ENCODE peak calls at places on chromosome 4, in four cellular contexts. One of them, this sample, is unnamed.

GRCh38 chr4:156962069-156962377 is 9.6 kb downstream of the PDGFC start:
- DNase-seq in CD8-positive, alpha-beta T cell: no peak
- DNase-seq in left lung: no peak
- DNase-seq in fibroblast of pulmonary artery: no peak
- DNase-seq in this sample: no peak

GRCh38 chr4:25351777-25352421 is 25.2 kb upstream of the ANAPC4 start:
- DNase-seq in CD8-positive, alpha-beta T cell: no peak
- DNase-seq in left lung: no peak
- DNase-seq in fibroblast of pulmonary artery: peak
- DNase-seq in this sample: peak

GRCh38 chr4:76703676-76704075 is 194.3 kb downstream of the SOWAHB start:
- DNase-seq in CD8-positive, alpha-beta T cell: no peak
- DNase-seq in left lung: no peak
- DNase-seq in fibroblast of pulmonary artery: peak
- DNase-seq in this sample: peak

GRCh38 chr4:97892596-97893266 is 250.5 kb downstream of the STPG2 start:
- DNase-seq in CD8-positive, alpha-beta T cell: no peak
- DNase-seq in left lung: no peak
- DNase-seq in fibroblast of pulmonary artery: no peak
- DNase-seq in this sample: no peak

GRCh38 chr4:19005211-19005610 is 983.7 kb upstream of the LCORL start:
- DNase-seq in CD8-positive, alpha-beta T cell: no peak
- DNase-seq in left lung: no peak
- DNase-seq in fibroblast of pulmonary artery: peak
- DNase-seq in this sample: no peak

GRCh38 chr4:143358419-143358818 is 21.7 kb downstream of the GAB1 start:
- DNase-seq in CD8-positive, alpha-beta T cell: no peak
- DNase-seq in left lung: no peak
- DNase-seq in fibroblast of pulmonary artery: no peak
- DNase-seq in this sample: no peak

GRCh38 chr4:1604706-1605205 is 79.4 kb downstream of the FAM53A start:
- DNase-seq in CD8-positive, alpha-beta T cell: peak
- DNase-seq in left lung: no peak
- DNase-seq in fibroblast of pulmonary artery: no peak
- DNase-seq in this sample: no peak

GRCh38 chr4:126386512-126386911 is 1071.8 kb downstream of the FAT4 start:
- DNase-seq in CD8-positive, alpha-beta T cell: no peak
- DNase-seq in left lung: no peak
- DNase-seq in fibroblast of pulmonary artery: no peak
- DNase-seq in this sample: no peak

GRCh38 chr4:98275129-98275528 is 13.9 kb downstream of the RAP1GDS1 start:
- DNase-seq in CD8-positive, alpha-beta T cell: no peak
- DNase-seq in left lung: no peak
- DNase-seq in fibroblast of pulmonary artery: no peak
- DNase-seq in this sample: no peak

GRCh38 chr4:182354106-182354505 is 110.9 kb downstream of the TENM3 start:
- DNase-seq in CD8-positive, alpha-beta T cell: no peak
- DNase-seq in left lung: no peak
- DNase-seq in fibroblast of pulmonary artery: no peak
- DNase-seq in this sample: no peak

GRCh38 chr4:16225139-16225538 is 1.1 kb downstream of the TAPT1 start:
- DNase-seq in CD8-positive, alpha-beta T cell: no peak
- DNase-seq in left lung: no peak
- DNase-seq in fibroblast of pulmonary artery: peak
- DNase-seq in this sample: peak

GRCh38 chr4:69782651-69783310 is 22.4 kb upstream of the SULT1B1 start:
- DNase-seq in CD8-positive, alpha-beta T cell: no peak
- DNase-seq in left lung: no peak
- DNase-seq in fibroblast of pulmonary artery: no peak
- DNase-seq in this sample: no peak

GRCh38 chr4:125676156-125676555 is 361.4 kb downstream of the FAT4 start:
- DNase-seq in CD8-positive, alpha-beta T cell: no peak
- DNase-seq in left lung: no peak
- DNase-seq in fibroblast of pulmonary artery: no peak
- DNase-seq in this sample: no peak

GRCh38 chr4:77776182-77777134 is 42.7 kb downstream of the CNOT6L start:
- DNase-seq in CD8-positive, alpha-beta T cell: no peak
- DNase-seq in left lung: no peak
- DNase-seq in fibroblast of pulmonary artery: peak
- DNase-seq in this sample: no peak

GRCh38 chr4:25792200-25792791 is 70.5 kb downstream of the SEL1L3 start:
- DNase-seq in CD8-positive, alpha-beta T cell: no peak
- DNase-seq in left lung: no peak
- DNase-seq in fibroblast of pulmonary artery: peak
- DNase-seq in this sample: no peak

GRCh38 chr4:142285222-142285583 is 560.9 kb downstream of the INPP4B start:
- DNase-seq in CD8-positive, alpha-beta T cell: no peak
- DNase-seq in left lung: no peak
- DNase-seq in fibroblast of pulmonary artery: no peak
- DNase-seq in this sample: no peak

GRCh38 chr4:8221476-8221875 is 22.4 kb downstream of the SH3TC1 start:
- DNase-seq in CD8-positive, alpha-beta T cell: no peak
- DNase-seq in left lung: no peak
- DNase-seq in fibroblast of pulmonary artery: peak
- DNase-seq in this sample: peak

GRCh38 chr4:168484626-168485025 is 4.3 kb upstream of the DDX60L start:
- DNase-seq in CD8-positive, alpha-beta T cell: no peak
- DNase-seq in left lung: no peak
- DNase-seq in fibroblast of pulmonary artery: peak
- DNase-seq in this sample: peak

GRCh38 chr4:1008840-1009646 is 2.4 kb upstream of the FGFRL1 start:
- DNase-seq in CD8-positive, alpha-beta T cell: no peak
- DNase-seq in left lung: peak
- DNase-seq in fibroblast of pulmonary artery: no peak
- DNase-seq in this sample: no peak

GRCh38 chr4:110033994-110034393 is 121.3 kb downstream of the EGF start:
- DNase-seq in CD8-positive, alpha-beta T cell: no peak
- DNase-seq in left lung: peak
- DNase-seq in fibroblast of pulmonary artery: no peak
- DNase-seq in this sample: no peak

GRCh38 chr4:23851455-23851854 is 38.4 kb downstream of the PPARGC1A start:
- DNase-seq in CD8-positive, alpha-beta T cell: no peak
- DNase-seq in left lung: no peak
- DNase-seq in fibroblast of pulmonary artery: no peak
- DNase-seq in this sample: no peak

GRCh38 chr4:55087930-55088293 is 37.5 kb downstream of the KDR start:
- DNase-seq in CD8-positive, alpha-beta T cell: no peak
- DNase-seq in left lung: no peak
- DNase-seq in fibroblast of pulmonary artery: no peak
- DNase-seq in this sample: no peak

GRCh38 chr4:107654694-107655093 is 65.3 kb downstream of the PAPSS1 start:
- DNase-seq in CD8-positive, alpha-beta T cell: no peak
- DNase-seq in left lung: no peak
- DNase-seq in fibroblast of pulmonary artery: peak
- DNase-seq in this sample: no peak

GRCh38 chr4:181897935-181898334 is 345.3 kb upstream of the TENM3 start:
- DNase-seq in CD8-positive, alpha-beta T cell: no peak
- DNase-seq in left lung: no peak
- DNase-seq in fibroblast of pulmonary artery: peak
- DNase-seq in this sample: peak

GRCh38 chr4:2785613-2786012 is 7.3 kb upstream of the SH3BP2 start:
- DNase-seq in CD8-positive, alpha-beta T cell: no peak
- DNase-seq in left lung: no peak
- DNase-seq in fibroblast of pulmonary artery: no peak
- DNase-seq in this sample: no peak

GRCh38 chr4:40736910-40737309 is 12.8 kb upstream of the NSUN7 start:
- DNase-seq in CD8-positive, alpha-beta T cell: no peak
- DNase-seq in left lung: no peak
- DNase-seq in fibroblast of pulmonary artery: peak
- DNase-seq in this sample: peak

GRCh38 chr4:42653606-42654560 is 3.0 kb downstream of the ATP8A1 start:
- DNase-seq in CD8-positive, alpha-beta T cell: no peak
- DNase-seq in left lung: no peak
- DNase-seq in fibroblast of pulmonary artery: no peak
- DNase-seq in this sample: no peak

GRCh38 chr4:120156115-120156718 is 89.6 kb upstream of the MAD2L1 start:
- DNase-seq in CD8-positive, alpha-beta T cell: no peak
- DNase-seq in left lung: no peak
- DNase-seq in fibroblast of pulmonary artery: peak
- DNase-seq in this sample: peak

GRCh38 chr4:128907966-128908365 is 98.5 kb downstream of the JADE1 start:
- DNase-seq in CD8-positive, alpha-beta T cell: no peak
- DNase-seq in left lung: no peak
- DNase-seq in fibroblast of pulmonary artery: no peak
- DNase-seq in this sample: no peak

GRCh38 chr4:76147454-76148141 is 599 bp downstream of the NUP54 start:
- DNase-seq in CD8-positive, alpha-beta T cell: no peak
- DNase-seq in left lung: peak
- DNase-seq in fibroblast of pulmonary artery: peak
- DNase-seq in this sample: peak

GRCh38 chr4:56979674-56980073 is 978 bp downstream of the POLR2B start:
- DNase-seq in CD8-positive, alpha-beta T cell: no peak
- DNase-seq in left lung: no peak
- DNase-seq in fibroblast of pulmonary artery: peak
- DNase-seq in this sample: peak

GRCh38 chr4:146211440-146211839 is 2.9 kb upstream of the REELD1 start:
- DNase-seq in CD8-positive, alpha-beta T cell: no peak
- DNase-seq in left lung: no peak
- DNase-seq in fibroblast of pulmonary artery: no peak
- DNase-seq in this sample: no peak

GRCh38 chr4:38768968-38769394 is 13.8 kb downstream of the TLR10 start:
- DNase-seq in CD8-positive, alpha-beta T cell: no peak
- DNase-seq in left lung: no peak
- DNase-seq in fibroblast of pulmonary artery: peak
- DNase-seq in this sample: peak
- H3K4me3 ChIP-seq in CD8-positive, alpha-beta T cell: no peak
- H3K4me3 ChIP-seq in left lung: no peak
- H3K4me3 ChIP-seq in fibroblast of pulmonary artery: no peak
- H3K4me3 ChIP-seq in this sample: no peak

GRCh38 chr4:147734496-147734895 is 2.6 kb downstream of the ARHGAP10 start:
- DNase-seq in CD8-positive, alpha-beta T cell: no peak
- DNase-seq in left lung: no peak
- DNase-seq in fibroblast of pulmonary artery: no peak
- DNase-seq in this sample: no peak

GRCh38 chr4:147733614-147734344 is 1.9 kb downstream of the ARHGAP10 start:
- DNase-seq in CD8-positive, alpha-beta T cell: no peak
- DNase-seq in left lung: no peak
- DNase-seq in fibroblast of pulmonary artery: peak
- DNase-seq in this sample: peak

GRCh38 chr4:147730333-147730732 is 1.6 kb upstream of the ARHGAP10 start:
- DNase-seq in CD8-positive, alpha-beta T cell: no peak
- DNase-seq in left lung: no peak
- DNase-seq in fibroblast of pulmonary artery: no peak
- DNase-seq in this sample: no peak

GRCh38 chr4:147731611-147732515 is at the start of gene ARHGAP10:
- DNase-seq in CD8-positive, alpha-beta T cell: peak
- DNase-seq in left lung: peak
- DNase-seq in fibroblast of pulmonary artery: peak
- DNase-seq in this sample: peak

DNA sequence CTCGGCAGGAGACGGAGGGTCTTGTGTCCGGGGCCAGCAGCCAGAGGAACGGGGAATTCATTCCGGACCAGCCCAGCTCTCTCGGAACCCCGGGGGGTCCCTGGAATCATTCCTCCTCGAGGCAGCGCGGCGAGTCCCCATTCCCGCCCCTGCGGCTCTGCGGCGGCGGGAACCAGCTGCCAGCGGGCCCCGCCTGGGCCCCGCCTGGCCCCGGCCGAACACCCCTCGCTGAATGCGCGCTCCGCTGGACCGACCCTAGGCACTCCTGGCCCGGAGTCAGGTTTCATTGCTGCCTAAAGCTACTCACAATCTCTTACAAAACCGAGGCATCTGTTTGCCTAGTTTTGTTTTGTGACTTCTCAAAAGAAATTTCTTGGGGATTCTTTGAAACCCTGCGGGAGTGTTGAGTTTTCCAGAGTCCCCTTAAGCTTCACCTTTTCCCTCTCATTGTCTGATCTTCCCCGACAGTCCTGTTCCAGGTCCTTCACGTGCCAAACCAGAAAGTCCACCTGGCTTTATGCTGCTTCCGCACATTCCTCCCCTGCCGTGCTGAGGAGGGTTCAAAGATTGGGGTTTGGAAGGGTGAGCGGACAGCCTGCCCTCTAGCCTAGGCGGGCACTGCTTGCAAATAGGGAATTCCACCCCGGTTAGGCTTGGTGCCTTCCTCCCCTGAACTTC is 767 bp downstream of the ARHGAP10 start:
- DNase-seq in CD8-positive, alpha-beta T cell: no peak
- DNase-seq in left lung: peak
- DNase-seq in fibroblast of pulmonary artery: no peak
- DNase-seq in this sample: peak
- TF ChIP-seq CTCF in CD8-positive, alpha-beta T cell: no peak
- TF ChIP-seq CTCF in left lung: no peak
- TF ChIP-seq CTCF in fibroblast of pulmonary artery: no peak
- TF ChIP-seq CTCF in this sample: no peak

DNA sequence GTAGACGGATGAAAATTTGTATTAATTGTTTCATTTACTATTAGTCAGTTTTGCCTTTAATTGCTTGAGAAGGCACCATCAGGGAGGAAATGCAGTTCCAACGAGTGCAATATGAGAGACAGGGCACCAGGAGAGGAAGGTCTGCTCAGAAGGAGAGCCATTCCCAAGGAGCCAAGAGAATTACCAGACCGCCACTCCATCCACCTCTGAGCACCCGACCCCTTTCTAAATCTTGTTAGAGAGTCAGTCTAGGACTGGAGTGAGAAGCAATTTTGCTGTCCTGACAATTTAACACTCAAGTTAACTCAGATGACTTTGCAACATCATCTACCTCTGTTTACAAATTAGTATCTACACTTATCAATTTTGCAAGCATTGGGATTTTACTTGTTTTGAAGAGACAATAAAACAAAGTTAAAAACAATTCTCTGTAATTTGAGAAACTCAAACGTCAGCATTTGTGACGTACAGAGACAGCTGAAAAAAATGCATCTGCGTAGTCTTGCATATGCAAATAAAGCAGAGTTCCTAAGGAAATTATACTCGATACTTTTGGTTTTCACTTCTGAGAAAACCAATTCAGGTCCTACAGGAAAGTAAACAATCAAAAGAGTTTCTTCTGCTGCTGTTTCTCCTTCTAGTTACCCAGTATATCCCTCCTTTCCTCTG is 1704.7 kb upstream of the TENM3 start:
- DNase-seq in CD8-positive, alpha-beta T cell: no peak
- DNase-seq in left lung: no peak
- DNase-seq in fibroblast of pulmonary artery: no peak
- DNase-seq in this sample: no peak
- H3K4me3 ChIP-seq in CD8-positive, alpha-beta T cell: no peak
- H3K4me3 ChIP-seq in left lung: no peak
- H3K4me3 ChIP-seq in fibroblast of pulmonary artery: no peak
- H3K4me3 ChIP-seq in this sample: no peak

DNA sequence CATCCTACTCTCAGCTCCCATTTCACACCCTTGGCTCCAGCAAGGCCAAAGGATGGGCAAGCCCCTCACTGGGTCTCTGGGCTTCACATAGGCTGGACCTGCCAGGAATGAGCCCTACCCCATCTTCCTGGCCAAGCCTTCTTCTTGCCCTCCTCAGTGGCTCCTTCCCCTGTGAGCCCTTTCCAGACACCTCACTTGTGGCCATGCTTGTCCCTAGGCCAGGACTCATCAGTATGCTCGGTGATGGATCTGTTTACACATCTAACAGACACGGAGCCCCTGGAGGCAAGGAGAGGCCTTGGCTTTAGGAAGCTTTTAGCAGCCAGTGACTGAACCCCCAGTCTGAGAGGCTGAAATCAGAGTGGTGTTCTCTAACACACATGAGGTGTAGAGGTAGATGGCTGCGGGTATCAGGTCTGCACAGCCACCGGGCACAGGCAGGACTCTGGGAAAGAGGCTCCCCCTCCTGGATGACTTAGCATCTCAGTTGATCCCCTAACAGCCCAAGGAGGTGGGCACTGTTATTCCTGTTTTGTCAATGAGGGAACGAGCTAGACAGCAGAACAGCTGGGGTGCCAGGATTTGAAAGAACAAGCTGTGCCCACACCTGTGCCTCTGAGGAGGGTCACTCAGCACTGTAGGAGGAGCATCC is 44.8 kb downstream of the PPP2R2C start:
- DNase-seq in CD8-positive, alpha-beta T cell: no peak
- DNase-seq in left lung: no peak
- DNase-seq in fibroblast of pulmonary artery: no peak
- DNase-seq in this sample: no peak
- TF ChIP-seq CTCF in CD8-positive, alpha-beta T cell: no peak
- TF ChIP-seq CTCF in left lung: no peak
- TF ChIP-seq CTCF in fibroblast of pulmonary artery: no peak
- TF ChIP-seq CTCF in this sample: no peak